ENCODE peak calls at places on chromosomes 11 and 22, in four cellular contexts. U, J, D and P are unnamed samples.
A peak's percentile ranks its signal among the peaks of the same experiment; 100 is the strongest.

GRCh38 chr11:73391665-73392064 is 15.5 kb downstream of the RELT start:
- DNase-seq in J (no peak), D (no peak), U (no peak), P (no peak)

GRCh38 chr11:17544181-17544622 is at the start of gene USH1C:
- DNase-seq in D (no peak), J (peak; percentile 72), U (peak; percentile 35), P (no peak)

GRCh38 chr11:130671801-130672700 is 223.6 kb downstream of the ADAMTS15 start:
- DNase-seq in D (no peak), U (peak; percentile 84), J (peak; percentile 49), P (no peak)

GRCh38 chr11:48341466-48341865 is 16.7 kb downstream of the OR4C3 start:
- DNase-seq in U (no peak), J (no peak), D (no peak), P (no peak)

GRCh38 chr11:61071880-61072279 is 30.4 kb upstream of the CD5 start:
- DNase-seq in U (peak; percentile 49), J (no peak), D (no peak), P (no peak)

GRCh38 chr11:65814131-65814959 is 19.4 kb upstream of the SNX32 start:
- DNase-seq in D (no peak), J (peak; percentile 35), U (no peak), P (no peak)

GRCh38 chr11:105153392-105153791 is 13.8 kb upstream of the CARD18 start:
- DNase-seq in D (no peak), U (no peak), J (no peak), P (no peak)

GRCh38 chr11:29256580-29256979 is 760.2 kb downstream of the KCNA4 start:
- DNase-seq in J (no peak), D (no peak), U (no peak), P (no peak)

GRCh38 chr22:46150615-46151423 is 493 bp downstream of the PPARA start:
- DNase-seq in D (peak; percentile 46), U (peak; percentile 32), J (peak; percentile 41), P (peak; percentile 60)

GRCh38 chr11:35930466-35930865 is 13.4 kb upstream of the LDLRAD3 start:
- DNase-seq in D (no peak), J (no peak), U (no peak), P (no peak)

GRCh38 chr22:43996170-43996980 is 27.7 kb upstream of the PARVB start:
- DNase-seq in U (no peak), D (peak; percentile 44), J (peak; percentile 59), P (peak; percentile 49)

GRCh38 chr22:23063539-23064380 is 6.6 kb upstream of the GNAZ start:
- DNase-seq in J (peak; percentile 22), U (no peak), D (no peak), P (no peak)

GRCh38 chr11:82686211-82686610 is 47.5 kb downstream of the FAM181B start:
- DNase-seq in D (no peak), U (no peak), J (no peak), P (no peak)

GRCh38 chr22:50399751-50400331 is 56.7 kb downstream of the PPP6R2 start:
- DNase-seq in D (no peak), J (peak; percentile 42), U (peak; percentile 63), P (no peak)

GRCh38 chr11:8707541-8708270 is 25.1 kb downstream of the RPL27A start:
- DNase-seq in D (no peak), U (no peak), J (no peak), P (no peak)

GRCh38 chr11:130995266-130995665 is 79.0 kb upstream of the SNX19 start:
- DNase-seq in J (no peak), U (no peak), D (no peak), P (no peak)

GRCh38 chr22:23778576-23778900 is 5.9 kb downstream of the MMP11 start:
- DNase-seq in U (no peak), D (no peak), J (no peak), P (no peak)

GRCh38 chr11:108947654-108948570 is 283.0 kb downstream of the DDX10 start:
- DNase-seq in U (no peak), D (no peak), J (no peak), P (no peak)

GRCh38 chr11:17217395-17217794 is 9.6 kb upstream of the PIK3C2A start:
- DNase-seq in U (no peak), J (no peak), D (no peak), P (no peak)

GRCh38 chr11:33505140-33505539 is 195.5 kb downstream of the C11orf91 start:
- DNase-seq in D (no peak), U (no peak), J (no peak), P (no peak)

GRCh38 chr11:32888805-32889204 is 3.8 kb upstream of the QSER1 start:
- DNase-seq in D (no peak), U (no peak), J (no peak), P (no peak)

GRCh38 chr11:119316017-119316728 is 757 bp downstream of the MCAM start:
- DNase-seq in J (no peak), D (no peak), U (no peak), P (no peak)

GRCh38 chr11:1310772-1311468 is 1.5 kb upstream of the TOLLIP start:
- DNase-seq in U (no peak), D (peak; percentile 25), J (no peak), P (no peak)

GRCh38 chr11:45212566-45213315 is 66.3 kb downstream of the PRDM11 start:
- DNase-seq in J (no peak), D (no peak), U (peak; percentile 44), P (no peak)

GRCh38 chr11:114307524-114308203 is 11.5 kb downstream of the NNMT start:
- DNase-seq in J (peak; percentile 60), D (no peak), U (no peak), P (no peak)

GRCh38 chr22:44341431-44342346 is 28.9 kb upstream of the SHISAL1 start:
- DNase-seq in U (peak; percentile 79), J (peak; percentile 79), D (no peak), P (no peak)